ENCODE peak calls at places on chromosomes 7 and 10, in five cellular contexts. B, G, E, A and Y are unnamed samples.
A peak's percentile ranks its signal among the peaks of the same experiment; 100 is the strongest.

GRCh38 chr7:84195295-84196006 is 862 bp upstream of the SEMA3A start:
- DNase-seq in G (no peak), A (no peak), E (no peak), B (no peak), Y (no peak)

GRCh38 chr7:158587425-158588084 is at the start of gene PTPRN2:
- DNase-seq in A (peak; percentile 82), E (peak; percentile 47), G (no peak), B (no peak), Y (peak; percentile 100)

GRCh38 chr7:96591900-96592676 is 117.6 kb downstream of the SEM1 start:
- DNase-seq in E (no peak), A (peak; percentile 57), G (no peak), B (no peak), Y (no peak)

GRCh38 chr7:22137026-22137425 is 191.3 kb upstream of the CDCA7L start:
- DNase-seq in A (no peak), B (no peak), E (no peak), G (no peak), Y (no peak)

GRCh38 chr7:64665980-64666674 is at the start of gene ZNF107:
- DNase-seq in E (peak; percentile 95), A (peak; percentile 94), B (peak; percentile 92), G (peak; percentile 89), Y (peak; percentile 97)

GRCh38 chr10:72173635-72174296 is 42.0 kb upstream of the ANAPC16 start:
- DNase-seq in A (no peak), G (peak; percentile 86), E (peak; percentile 89), B (peak; percentile 42), Y (no peak)

GRCh38 chr7:130140551-130141160 is 64.5 kb downstream of the TMEM209 start:
- DNase-seq in A (peak; percentile 54), E (no peak), G (no peak), B (no peak), Y (no peak)

GRCh38 chr10:110364531-110364937 is 59.8 kb upstream of the SMNDC1 start:
- DNase-seq in B (no peak), A (no peak), E (no peak), G (no peak), Y (no peak)

GRCh38 chr10:17737021-17737965 is 14.7 kb upstream of the TMEM236 start:
- DNase-seq in B (peak; percentile 24), G (no peak), A (peak; percentile 71), E (peak; percentile 30), Y (peak; percentile 54)

GRCh38 chr7:123557016-123557630 is 495 bp downstream of the NDUFA5 start:
- DNase-seq in B (no peak), E (no peak), G (no peak), A (peak; percentile 35), Y (no peak)

GRCh38 chr10:34918896-34919295 is 103.8 kb upstream of the PARD3 start:
- DNase-seq in A (no peak), G (no peak), B (no peak), E (no peak), Y (no peak)

GRCh38 chr10:124153601-124153930 is 60.2 kb upstream of the CHST15 start:
- DNase-seq in E (no peak), B (no peak), G (peak; percentile 16), A (no peak), Y (no peak)

GRCh38 chr7:75795831-75796285 is 17.7 kb downstream of the CCL24 start:
- DNase-seq in A (no peak), B (no peak), E (no peak), G (no peak), Y (peak; percentile 61)

GRCh38 chr10:29908977-29909376 is 150.4 kb downstream of the JCAD start:
- DNase-seq in G (no peak), B (no peak), A (no peak), E (no peak), Y (no peak)

GRCh38 chr10:103958996-103959395 is 7.9 kb upstream of the SLK start:
- DNase-seq in E (no peak), B (no peak), G (no peak), A (no peak), Y (no peak)

GRCh38 chr7:47085491-47086275 is 496.2 kb downstream of the TNS3 start:
- DNase-seq in A (no peak), E (no peak), G (no peak), B (no peak), Y (no peak)

GRCh38 chr10:118373786-118374185 is 31.7 kb upstream of the FAM204A start:
- DNase-seq in E (peak; percentile 4), G (no peak), B (peak; percentile 7), A (no peak), Y (no peak)

GRCh38 chr10:123562387-123562786 is 103.8 kb upstream of the GPR26 start:
- DNase-seq in E (no peak), B (no peak), G (no peak), A (no peak), Y (no peak)

GRCh38 chr7:126803060-126803665 is 449.6 kb downstream of the GRM8 start:
- DNase-seq in G (peak; percentile 53), A (peak; percentile 92), E (peak; percentile 71), B (peak; percentile 67), Y (peak; percentile 73)

GRCh38 chr7:33091111-33091531 is 18.1 kb downstream of the RP9 start:
- DNase-seq in G (no peak), B (no peak), E (no peak), A (no peak), Y (no peak)

GRCh38 chr7:39621261-39621660 is 2.1 kb upstream of the RALA start:
- DNase-seq in G (no peak), B (no peak), E (no peak), A (no peak), Y (no peak)

GRCh38 chr7:31735991-31736982 is 49.3 kb downstream of the PPP1R17 start:
- DNase-seq in G (no peak), A (peak; percentile 83), E (peak; percentile 64), B (peak; percentile 52), Y (peak; percentile 62)

GRCh38 chr7:21580073-21580521 is 37.3 kb downstream of the DNAH11 start:
- DNase-seq in B (no peak), G (peak; percentile 23), E (peak; percentile 11), A (no peak), Y (no peak)

GRCh38 chr7:130090745-130091532 is 20.6 kb downstream of the KLHDC10 start:
- DNase-seq in G (no peak), A (no peak), B (no peak), E (no peak), Y (no peak)

GRCh38 chr7:99392659-99393362 is 15.6 kb downstream of the PDAP1 start:
- DNase-seq in B (no peak), G (no peak), A (peak; percentile 93), E (no peak), Y (peak; percentile 76)

GRCh38 chr7:105648561-105649401 is 67.5 kb upstream of the EFCAB10 start:
- DNase-seq in A (no peak), G (no peak), E (peak; percentile 78), B (peak; percentile 65), Y (no peak)

GRCh38 chr10:118543714-118544400 is 51.6 kb downstream of the PRLHR start:
- DNase-seq in B (peak; percentile 28), A (peak; percentile 83), G (no peak), E (peak; percentile 57), Y (peak; percentile 19)

GRCh38 chr7:34544621-34545020 is 113.4 kb upstream of the NPSR1 start:
- DNase-seq in B (no peak), G (no peak), A (no peak), E (no peak), Y (no peak)

GRCh38 chr10:61028861-61029361 is 84.9 kb upstream of the RHOBTB1 start:
- DNase-seq in A (no peak), E (no peak), B (peak; percentile 30), G (no peak), Y (no peak)

GRCh38 chr10:132175401-132175800 is 11.3 kb upstream of the DPYSL4 start:
- DNase-seq in B (no peak), A (no peak), G (no peak), E (no peak), Y (no peak)

GRCh38 chr10:132178046-132178445 is 8.7 kb upstream of the DPYSL4 start:
- DNase-seq in B (no peak), E (no peak), A (no peak), G (no peak), Y (no peak)

GRCh38 chr10:132176647-132177046 is 10.1 kb upstream of the DPYSL4 start:
- DNase-seq in G (no peak), E (no peak), A (no peak), B (no peak), Y (no peak)

GRCh38 chr10:132174237-132174636 is 12.5 kb upstream of the DPYSL4 start:
- DNase-seq in A (no peak), G (no peak), E (no peak), B (no peak), Y (no peak)

GRCh38 chr10:132175907-132176581 is 10.7 kb upstream of the DPYSL4 start:
- DNase-seq in G (no peak), B (peak; percentile 25), A (peak; percentile 44), E (no peak), Y (no peak)
- TF ChIP-seq JUNB in G (no peak), B (no peak), A (no peak), E (no peak), Y (no peak)

GRCh38 chr10:53256623-53257022 is 484.0 kb upstream of the MBL2 start:
- DNase-seq in E (no peak), A (peak; percentile 62), B (peak; percentile 29), G (no peak), Y (no peak)
- TF ChIP-seq JUNB in E (no peak), A (no peak), B (no peak), G (no peak), Y (no peak)

DNA sequence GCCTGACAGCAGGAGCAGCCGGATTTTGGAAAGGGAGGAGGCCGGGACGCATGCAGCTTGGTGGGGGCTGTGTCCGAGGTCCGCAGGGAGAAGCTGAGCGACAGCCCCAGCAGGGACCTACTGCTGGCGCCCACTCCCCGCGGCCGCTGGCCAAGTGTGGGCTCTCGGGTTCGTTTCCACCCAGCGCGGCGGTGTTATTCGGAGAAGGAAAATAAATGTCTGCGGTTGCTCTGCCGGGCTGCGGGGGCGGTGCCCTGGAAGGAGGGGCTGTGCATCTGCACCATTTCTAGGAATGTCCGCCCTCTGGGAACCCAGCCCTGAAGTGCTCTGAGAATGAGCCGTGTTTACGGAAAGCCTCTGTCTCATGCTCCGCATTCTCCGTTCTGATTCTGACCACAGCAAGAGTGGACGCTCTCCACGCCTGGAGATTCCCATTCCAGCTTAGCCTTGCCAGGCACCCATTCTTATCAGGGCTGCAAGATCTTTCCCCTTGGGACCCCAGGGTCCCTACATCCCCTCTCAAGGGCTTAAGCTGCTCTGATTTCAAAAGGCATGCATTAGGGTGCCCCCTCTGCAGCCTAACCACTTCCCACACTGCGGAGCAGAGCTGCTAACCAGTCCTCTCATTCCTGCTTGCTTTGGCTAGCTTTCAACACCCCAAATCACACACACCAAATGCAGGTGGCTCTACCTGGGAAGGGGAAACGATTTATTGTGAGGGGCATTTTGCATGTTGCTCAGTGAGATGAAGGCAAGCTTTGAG is 256.6 kb upstream of the GLI3 start:
- DNase-seq in A (peak; percentile 83), B (no peak), E (peak; percentile 17), G (no peak), Y (peak; percentile 47)
- TF ChIP-seq JUNB in A (no peak), B (no peak), E (no peak), G (no peak), Y (no peak)

GRCh38 chr7:19404912-19405329 is 259.7 kb upstream of the FERD3L start:
- DNase-seq in E (peak; percentile 83), G (no peak), A (peak; percentile 51), B (no peak), Y (no peak)
- TF ChIP-seq JUNB in E (peak; percentile 66), G (no peak), A (no peak), B (no peak), Y (no peak)

GRCh38 chr7:118404211-118404610 is 179.7 kb downstream of the ANKRD7 start:
- DNase-seq in A (no peak), B (no peak), E (no peak), G (no peak), Y (no peak)
- TF ChIP-seq JUNB in A (no peak), B (no peak), E (no peak), G (no peak), Y (no peak)